ENCODE peak calls at places on chromosomes 6 and 20, in four cellular contexts. K, Q, R and U are unnamed samples.

GRCh38 chr6:142853244-142854180 is 91.5 kb downstream of the HIVEP2 start:
- DNase-seq in R (no peak), K (no peak), Q (no peak), U (no peak)

GRCh38 chr6:16345449-16346330 is 107.3 kb downstream of the GMPR start:
- DNase-seq in R (no peak), Q (no peak), K (no peak), U (no peak)

GRCh38 chr20:35001596-35002362 is 46.1 kb downstream of the MYH7B start:
- DNase-seq in K (peak; percentile 48), Q (peak; percentile 25), R (peak; percentile 58), U (no peak)

GRCh38 chr6:72042088-72042487 is 155.7 kb downstream of the RIMS1 start:
- DNase-seq in K (no peak), R (no peak), Q (no peak), U (no peak)

GRCh38 chr6:101539510-101540245 is 146.2 kb downstream of the GRIK2 start:
- DNase-seq in R (no peak), Q (no peak), K (no peak), U (peak; percentile 24)

GRCh38 chr6:125211352-125211751 is 57.8 kb downstream of the TPD52L1 start:
- DNase-seq in K (no peak), R (no peak), Q (no peak), U (no peak)

GRCh38 chr20:64107736-64108457 is 532 bp upstream of the NPBWR2 start:
- DNase-seq in R (peak; percentile 71), K (no peak), Q (peak; percentile 24), U (no peak)

GRCh38 chr6:105077592-105078463 is 102.0 kb downstream of the POPDC3 start:
- DNase-seq in K (no peak), Q (no peak), R (no peak), U (peak; percentile 15)

GRCh38 chr6:16383607-16384206 is 145.3 kb downstream of the GMPR start:
- DNase-seq in R (no peak), K (no peak), Q (no peak), U (no peak)

GRCh38 chr6:38387994-38388393 is 251.7 kb downstream of the BTBD9 start:
- DNase-seq in Q (no peak), R (no peak), K (no peak), U (no peak)

GRCh38 chr20:57888591-57888990 is 178.8 kb upstream of the PMEPA1 start:
- DNase-seq in R (no peak), Q (no peak), K (no peak), U (no peak)

GRCh38 chr6:158411998-158412397 is 99.7 kb downstream of the TULP4 start:
- DNase-seq in Q (no peak), K (no peak), R (no peak), U (no peak)

GRCh38 chr20:59939879-59940128 is 301 bp downstream of the PPP1R3D start:
- DNase-seq in Q (peak; percentile 76), K (peak; percentile 76), R (peak; percentile 93), U (no peak)

GRCh38 chr20:51889466-51889865 is 87.1 kb upstream of the SALL4 start:
- DNase-seq in R (no peak), Q (no peak), K (no peak), U (no peak)

GRCh38 chr6:89610149-89610642 is 28.4 kb downstream of the LYRM2 start:
- DNase-seq in K (no peak), R (peak; percentile 91), Q (peak; percentile 80), U (no peak)

GRCh38 chr6:67886036-67886707 is 748.9 kb upstream of the ADGRB3 start:
- DNase-seq in Q (no peak), R (no peak), K (no peak), U (no peak)

GRCh38 chr6:11706186-11706585 is 72.4 kb downstream of the ADTRP start:
- DNase-seq in K (no peak), R (no peak), Q (no peak), U (no peak)

GRCh38 chr6:152642578-152643375 is 5.6 kb upstream of the SYNE1 start:
- DNase-seq in K (no peak), Q (peak; percentile 78), R (peak; percentile 89), U (no peak)

GRCh38 chr6:99894815-99895214 is 99.2 kb downstream of the MCHR2 start:
- DNase-seq in Q (no peak), R (no peak), K (no peak), U (no peak)

GRCh38 chr6:119161450-119161849 is 83.0 kb upstream of the FAM184A start:
- DNase-seq in Q (no peak), K (no peak), R (no peak), U (peak; percentile 20)

GRCh38 chr6:134424795-134425163 is 106.9 kb upstream of the SGK1 start:
- DNase-seq in K (no peak), Q (no peak), R (no peak), U (no peak)

GRCh38 chr6:142913511-142914047 is 31.4 kb downstream of the HIVEP2 start:
- DNase-seq in K (peak; percentile 58), R (peak; percentile 86), Q (no peak), U (no peak)

GRCh38 chr6:5746392-5747140 is 260.2 kb downstream of the NRN1 start:
- DNase-seq in R (no peak), K (no peak), Q (no peak), U (no peak)
- TF ChIP-seq CTCF in R (no peak), K (no peak), Q (no peak), U (peak; percentile 40)

GRCh38 chr20:49979030-49979832 is 3.5 kb upstream of the SNAI1 start:
- DNase-seq in K (no peak), R (peak; percentile 91), Q (peak; percentile 59), U (no peak)
- H3K4me3 ChIP-seq in K (no peak overlapping the region), R (no peak overlapping the region), Q (peak overlapping the region; percentile 34), U (peak overlapping the region; percentile 41)

GRCh38 chr20:3492669-3493068 is 21.9 kb downstream of the ATRN start:
- DNase-seq in R (no peak), Q (no peak), K (no peak), U (no peak)

DNA sequence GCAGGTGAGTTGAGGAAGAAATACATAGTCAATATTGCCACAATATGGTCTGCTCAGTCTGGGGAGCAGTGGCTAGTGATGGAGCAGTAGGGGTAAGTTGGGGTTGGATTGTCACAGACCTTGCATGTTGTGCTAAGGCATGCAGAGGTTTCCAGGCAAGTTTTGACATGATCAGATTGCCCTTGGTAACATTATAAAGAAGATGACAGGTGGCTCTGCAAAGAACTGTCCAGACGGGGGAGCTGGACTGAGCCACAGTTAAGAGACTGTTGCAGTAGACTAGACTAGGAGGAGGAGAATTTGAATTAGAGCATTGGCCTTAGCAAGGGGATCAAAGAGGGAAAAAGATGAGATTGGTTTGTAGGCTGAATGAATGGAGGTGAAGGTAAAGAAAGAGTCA is 23.4 kb downstream of the ATRN start:
- DNase-seq in R (no peak), K (no peak), Q (no peak), U (no peak)
- TF ChIP-seq CTCF in R (no peak), K (no peak), Q (no peak), U (no peak)

DNA sequence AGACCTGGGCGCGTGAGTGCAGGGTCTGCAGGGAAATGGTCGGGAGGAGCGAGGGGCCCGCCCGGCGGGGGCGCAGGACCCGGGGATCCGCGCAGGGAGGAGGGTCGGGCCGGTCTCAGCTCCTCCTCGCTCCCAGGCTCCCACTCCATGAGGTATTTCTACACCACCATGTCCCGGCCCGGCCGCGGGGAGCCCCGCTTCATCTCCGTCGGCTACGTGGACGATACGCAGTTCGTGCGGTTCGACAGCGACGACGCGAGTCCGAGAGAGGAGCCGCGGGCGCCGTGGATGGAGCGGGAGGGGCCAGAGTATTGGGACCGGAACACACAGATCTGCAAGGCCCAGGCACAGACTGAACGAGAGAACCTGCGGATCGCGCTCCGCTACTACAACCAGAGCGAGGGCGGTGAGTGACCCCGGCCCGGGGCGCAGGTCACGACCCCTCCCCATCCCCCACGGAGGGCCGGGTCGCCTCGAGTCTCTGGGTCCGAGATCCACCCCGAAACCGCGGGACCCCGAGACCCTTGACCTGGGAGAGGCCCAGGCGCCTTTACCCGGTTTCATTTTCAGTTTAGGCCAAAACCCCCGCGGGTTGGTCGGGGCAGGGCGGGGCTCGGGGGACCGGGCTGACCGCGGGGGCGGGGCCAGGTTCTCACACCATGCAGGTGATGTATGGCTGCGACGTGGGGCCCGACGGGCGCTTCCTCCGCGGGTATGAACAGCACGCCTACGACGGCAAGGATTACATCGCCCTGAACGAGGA is 54.3 kb upstream of the HLA-A start:
- DNase-seq in R (peak; percentile 96), K (peak; percentile 93), Q (peak; percentile 95), U (no peak)
- H3K4me3 ChIP-seq in R (peak overlapping the region; percentile 49), K (peak overlapping the region; percentile 55), Q (peak overlapping the region; percentile 66), U (peak overlapping the region; percentile 48)

GRCh38 chr6:32968093-32968769 is at the start of gene BRD2:
- DNase-seq in K (peak; percentile 99), Q (peak; percentile 96), R (peak; percentile 99), U (peak; percentile 83)

GRCh38 chr6:32968770-32969684 is 633 bp downstream of the BRD2 start:
- DNase-seq in Q (peak; percentile 83), R (peak; percentile 90), K (peak; percentile 84), U (peak; percentile 60)

GRCh38 chr6:32970413-32971244 is 2.2 kb downstream of the BRD2 start:
- DNase-seq in R (peak; percentile 97), K (peak; percentile 94), Q (peak; percentile 90), U (no peak)

GRCh38 chr6:32971245-32971580 is 2.8 kb downstream of the BRD2 start:
- DNase-seq in K (no peak), Q (no peak), R (no peak), U (no peak)

GRCh38 chr6:32969685-32970412 is 1.5 kb downstream of the BRD2 start:
- DNase-seq in K (peak; percentile 85), Q (peak; percentile 76), R (peak; percentile 92), U (no peak)
- TF ChIP-seq CTCF in K (no peak), Q (peak; percentile 28), R (peak; percentile 54), U (peak; percentile 22)

GRCh38 chr20:36835453-36836198 is 40.3 kb upstream of the TLDC2 start:
- DNase-seq in K (peak; percentile 94), Q (peak; percentile 94), R (peak; percentile 97), U (peak; percentile 77)
- H3K4me3 ChIP-seq in K (no peak overlapping the region), Q (peak overlapping the region; percentile 23), R (peak overlapping the region; percentile 10), U (peak overlapping the region; percentile 31)

GRCh38 chr6:15254074-15254975 is 8.5 kb downstream of the JARID2 start:
- DNase-seq in K (no peak), R (no peak), Q (no peak), U (no peak)
- TF ChIP-seq CTCF in K (no peak), R (no peak), Q (no peak), U (no peak)